ENCODE peak calls at places on chromosomes 3 and 15, in ten cellular contexts. N, Z, R, U, W, S, B, E, D and M are unnamed samples.

GRCh38 chr3:29759021-29759359 is 478.1 kb downstream of the RBMS3 start:
- DNase-seq in W (no peak), U (no peak), B (no peak), Z (no peak), E (no peak), R (no peak), D (no peak), N (no peak), S (no peak), M (no peak)

GRCh38 chr15:99550077-99550476 is 15.7 kb upstream of the MEF2A start:
- DNase-seq in B (no peak), S (no peak), N (no peak), W (no peak), U (no peak), Z (no peak), D (no peak), E (no peak), R (no peak), M (no peak)

GRCh38 chr15:64761156-64761555 is 14.2 kb downstream of the RBPMS2 start:
- DNase-seq in D (no peak), Z (no peak), U (no peak), S (no peak), E (no peak), W (no peak), R (no peak), N (no peak), B (no peak), M (no peak)

GRCh38 chr3:197426161-197426566 is 127.8 kb upstream of the DLG1 start:
- DNase-seq in B (peak; percentile 20), U (no peak), W (no peak), N (no peak), S (peak; percentile 54), Z (no peak), D (no peak), R (no peak), E (no peak), M (no peak)

GRCh38 chr3:62665627-62666433 is 209.4 kb downstream of the CADPS start:
- DNase-seq in E (no peak), B (peak; percentile 90), S (peak; percentile 47), Z (no peak), W (peak; percentile 44), R (peak; percentile 65), U (peak; percentile 11), N (no peak), D (peak; percentile 93), M (peak; percentile 67)

GRCh38 chr3:170703121-170703588 is 117.3 kb upstream of the SLC7A14 start:
- DNase-seq in W (no peak), U (no peak), Z (no peak), B (no peak), S (peak; percentile 95), N (no peak), E (no peak), D (no peak), R (no peak), M (no peak)

GRCh38 chr3:180913582-180914404 is 1.3 kb downstream of the FXR1 start:
- DNase-seq in Z (no peak), B (no peak), U (no peak), D (no peak), W (no peak), S (peak; percentile 43), R (no peak), E (no peak), N (no peak), M (no peak)

GRCh38 chr3:111547645-111548044 is 5.6 kb downstream of the CD96 start:
- DNase-seq in R (no peak), B (no peak), N (peak; percentile 69), Z (peak; percentile 66), D (no peak), E (peak; percentile 78), S (no peak), U (no peak), W (no peak), M (no peak)

GRCh38 chr3:3119393-3119851 is 7.3 kb upstream of the TRNT1 start:
- DNase-seq in S (no peak), B (no peak), R (no peak), W (no peak), Z (no peak), U (no peak), N (no peak), E (no peak), D (no peak), M (no peak)

GRCh38 chr3:187750041-187750512 is 4.8 kb upstream of the BCL6 start:
- DNase-seq in D (peak; percentile 79), W (peak; percentile 66), U (no peak), N (no peak), Z (no peak), B (peak; percentile 54), E (no peak), S (peak; percentile 60), R (no peak), M (peak; percentile 53)

GRCh38 chr15:69755571-69756310 is 303.1 kb downstream of the RPLP1 start:
- DNase-seq in W (no peak), N (peak; percentile 72), R (no peak), S (peak; percentile 63), B (no peak), D (no peak), E (peak; percentile 55), U (no peak), Z (peak; percentile 83), M (no peak)

GRCh38 chr3:49967307-49967706 is 27.4 kb downstream of the RBM6 start:
- DNase-seq in W (no peak), D (peak; percentile 49), U (no peak), R (peak; percentile 5), S (peak; percentile 49), B (no peak), Z (no peak), N (no peak), E (no peak), M (no peak)

GRCh38 chr3:50978991-50979667 is 304.4 kb downstream of the DOCK3 start:
- DNase-seq in U (no peak), E (no peak), W (no peak), S (no peak), Z (no peak), R (no peak), N (no peak), D (no peak), B (no peak), M (no peak)

GRCh38 chr15:87707581-87708130 is 548.9 kb downstream of the NTRK3 start:
- DNase-seq in Z (no peak), D (no peak), N (no peak), R (no peak), S (peak; percentile 44), E (no peak), U (no peak), W (no peak), B (no peak), M (no peak)

GRCh38 chr15:69599271-69599670 is 146.7 kb downstream of the RPLP1 start:
- DNase-seq in B (no peak), U (no peak), R (no peak), S (no peak), E (no peak), Z (no peak), D (no peak), N (no peak), W (no peak), M (no peak)

GRCh38 chr15:100650685-100651084 is 48.3 kb downstream of the ASB7 start:
- DNase-seq in B (no peak), R (no peak), E (no peak), S (no peak), N (no peak), D (no peak), W (peak; percentile 21), Z (no peak), U (no peak), M (no peak)